ENCODE peak calls at places on chromosomes 6 and 20, in nine cellular contexts. T, Y, F, C, O, P, L, S and H are unnamed samples.

GRCh38 chr6:150494236-150494635 is 105.4 kb upstream of the PLEKHG1 start:
- DNase-seq in T (no peak), Y (no peak), F (no peak), C (no peak), O (peak; percentile 34), P (no peak), L (no peak), S (no peak), H (peak; percentile 94)

GRCh38 chr20:53660947-53661381 is 67.3 kb upstream of the ZNF217 start:
- DNase-seq in T (no peak), Y (no peak), F (no peak), C (no peak), O (no peak), P (peak; percentile 54), L (no peak), S (no peak), H (no peak)

GRCh38 chr20:2080532-2081224 is 20.9 kb upstream of the STK35 start:
- DNase-seq in T (no peak), Y (no peak), F (no peak), C (no peak), O (no peak), P (no peak), L (no peak), S (no peak), H (no peak)

GRCh38 chr20:23867152-23867776 is 12.3 kb downstream of the CST5 start:
- DNase-seq in T (no peak), Y (no peak), F (no peak), C (no peak), O (no peak), P (peak; percentile 56), L (no peak), S (no peak), H (no peak)

GRCh38 chr6:12545141-12545540 is 171.4 kb upstream of the PHACTR1 start:
- DNase-seq in T (no peak), Y (no peak), F (peak; percentile 24), C (no peak), O (no peak), P (no peak), L (no peak), S (no peak), H (no peak)

GRCh38 chr6:4169028-4169789 is 33.8 kb upstream of the ECI2 start:
- DNase-seq in T (no peak), Y (no peak), F (no peak), C (no peak), O (no peak), P (peak; percentile 70), L (no peak), S (no peak), H (peak; percentile 62)

GRCh38 chr6:169831450-169832246 is 80.2 kb downstream of the ERMARD start:
- DNase-seq in T (peak; percentile 92), Y (peak; percentile 38), F (peak; percentile 77), C (peak; percentile 85), O (peak; percentile 56), P (peak; percentile 86), L (peak; percentile 87), S (peak; percentile 57), H (peak; percentile 94)

GRCh38 chr6:134065706-134066105 is 13.3 kb upstream of the SLC2A12 start:
- DNase-seq in T (no peak), Y (peak; percentile 32), F (peak; percentile 30), C (no peak), O (no peak), P (peak; percentile 82), L (peak; percentile 56), S (no peak), H (no peak)

GRCh38 chr20:41483553-41483930 is 116.9 kb upstream of the EMILIN3 start:
- DNase-seq in T (no peak), Y (no peak), F (no peak), C (no peak), O (no peak), P (no peak), L (no peak), S (no peak), H (no peak)

GRCh38 chr6:127824061-127824460 is 76.8 kb downstream of the THEMIS start:
- DNase-seq in T (no peak), Y (no peak), F (no peak), C (no peak), O (no peak), P (no peak), L (no peak), S (no peak), H (no peak)

GRCh38 chr6:125746731-125747588 is 2.5 kb upstream of the HEY2 start:
- DNase-seq in T (peak; percentile 83), Y (no peak), F (peak; percentile 47), C (peak; percentile 60), O (peak; percentile 64), P (peak; percentile 97), L (peak; percentile 33), S (no peak), H (no peak)

GRCh38 chr6:34969662-34970265 is 80.7 kb downstream of the ANKS1A start:
- DNase-seq in T (no peak), Y (no peak), F (no peak), C (no peak), O (no peak), P (no peak), L (peak; percentile 48), S (no peak), H (no peak)

GRCh38 chr20:40276291-40276690 is 412.7 kb downstream of the MAFB start:
- DNase-seq in T (no peak), Y (no peak), F (no peak), C (no peak), O (no peak), P (no peak), L (no peak), S (no peak), H (no peak)

GRCh38 chr20:21511850-21512633 is 1.8 kb downstream of the NKX2-2 start:
- DNase-seq in T (no peak), Y (no peak), F (no peak), C (no peak), O (no peak), P (peak; percentile 71), L (no peak), S (no peak), H (no peak)

GRCh38 chr6:299050-299980 is 7.0 kb downstream of the DUSP22 start:
- DNase-seq in T (no peak), Y (no peak), F (no peak), C (no peak), O (no peak), P (no peak), L (no peak), S (no peak), H (no peak)
- TF ChIP-seq POLR2AphosphoS5 in T (no peak), Y (no peak), F (no peak), C (no peak), O (no peak), P (no peak), L (no peak), S (no peak), H (no peak)

GRCh38 chr6:20572940-20573339 is 38.7 kb downstream of the CDKAL1 start:
- DNase-seq in T (no peak), Y (no peak), F (peak; percentile 79), C (no peak), O (no peak), P (no peak), L (no peak), S (no peak), H (no peak)
- TF ChIP-seq POLR2AphosphoS5 in T (no peak), Y (no peak), F (no peak), C (no peak), O (no peak), P (no peak), L (no peak), S (no peak), H (no peak)

DNA sequence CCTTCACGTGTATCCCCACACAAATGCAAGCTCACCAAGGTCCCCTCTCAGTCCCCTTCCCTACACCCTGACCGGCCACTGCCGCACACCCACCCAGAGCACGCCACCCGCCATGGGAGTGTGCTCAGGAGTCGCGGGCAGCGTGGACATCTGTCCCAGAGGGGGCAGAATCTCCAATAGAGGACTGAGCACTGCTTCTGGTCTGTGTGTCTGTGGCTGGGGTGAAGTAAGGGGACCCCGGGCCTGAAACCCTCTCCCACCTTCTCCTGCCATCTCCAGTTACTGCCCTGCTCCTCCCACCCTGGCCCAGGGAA is 8.3 kb downstream of the MYL9 start:
- DNase-seq in T (no peak), Y (no peak), F (no peak), C (no peak), O (no peak), P (no peak), L (no peak), S (no peak), H (no peak)
- TF ChIP-seq POLR2AphosphoS5 in T (peak; percentile 31), Y (no peak), F (no peak), C (no peak), O (no peak), P (no peak), L (no peak), S (no peak), H (peak; percentile 5)

GRCh38 chr20:45892049-45892816 is 1.1 kb downstream of the CTSA start:
- DNase-seq in T (no peak), Y (no peak), F (peak; percentile 35), C (peak; percentile 28), O (no peak), P (peak; percentile 21), L (peak; percentile 47), S (no peak), H (no peak)

GRCh38 chr20:45892828-45893500 is 1.8 kb downstream of the CTSA start:
- DNase-seq in T (peak; percentile 78), Y (no peak), F (no peak), C (no peak), O (no peak), P (no peak), L (no peak), S (no peak), H (no peak)

GRCh38 chr20:45890077-45890996 is 671 bp downstream of the NEURL2 start:
- DNase-seq in T (peak; percentile 92), Y (no peak), F (peak; percentile 89), C (peak; percentile 83), O (peak; percentile 69), P (peak; percentile 92), L (no peak), S (no peak), H (peak; percentile 96)

GRCh38 chr20:45893831-45894230 is 2.7 kb downstream of the CTSA start:
- DNase-seq in T (no peak), Y (no peak), F (no peak), C (no peak), O (no peak), P (no peak), L (no peak), S (no peak), H (no peak)

DNA sequence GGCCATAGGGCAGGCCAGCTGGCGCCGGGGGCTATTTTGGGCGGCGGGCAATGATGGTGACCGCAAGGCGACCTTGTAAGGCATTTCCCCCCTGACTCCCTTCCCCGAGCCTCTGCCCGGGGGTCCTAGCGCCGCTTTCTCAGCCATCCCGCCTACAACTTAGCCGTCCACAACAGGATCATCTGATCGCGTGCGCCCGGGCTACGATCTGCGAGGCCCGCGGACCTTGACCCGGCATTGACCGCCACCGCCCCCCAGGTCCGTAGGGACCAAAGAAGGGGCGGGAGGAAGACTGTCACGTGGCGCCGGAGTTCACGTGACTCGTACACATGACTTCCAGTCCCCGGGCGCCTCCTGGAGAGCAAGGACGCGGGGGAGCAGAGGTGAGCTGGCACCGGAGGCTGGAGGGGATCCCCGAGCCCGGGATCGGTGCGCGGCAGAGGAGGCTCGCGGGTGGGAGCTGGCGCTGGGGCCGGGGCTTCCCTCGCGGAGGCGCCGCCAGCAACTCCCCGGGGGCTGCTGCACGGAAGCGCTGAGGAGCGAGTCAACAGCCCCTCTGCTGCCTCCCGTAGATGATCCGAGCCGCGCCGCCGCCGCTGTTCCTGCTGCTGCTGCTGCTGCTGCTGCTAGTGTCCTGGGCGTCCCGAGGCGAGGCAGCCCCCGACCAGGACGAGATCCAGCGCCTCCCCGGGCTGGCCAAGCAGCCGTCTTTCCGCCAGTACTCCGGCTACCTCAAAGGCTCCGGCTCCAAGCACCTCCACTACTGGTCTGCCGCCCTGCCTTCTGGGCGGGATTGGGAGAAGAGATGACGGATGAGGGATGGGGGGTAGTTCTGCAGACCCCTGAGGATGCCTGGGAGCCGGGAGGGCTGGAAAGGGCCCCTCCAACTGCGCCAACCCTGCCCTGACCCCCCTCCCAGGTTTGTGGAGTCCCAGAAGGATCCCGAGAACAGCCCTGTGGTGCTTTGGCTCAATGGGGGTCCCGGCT is at the start of the genes CTSA and NEURL2:
- DNase-seq in T (peak; percentile 97), Y (peak; percentile 82), F (peak; percentile 88), C (peak; percentile 97), O (peak; percentile 87), P (peak; percentile 95), L (peak; percentile 98), S (peak; percentile 100), H (peak; percentile 98)
- TF ChIP-seq POLR2AphosphoS5 in T (peak; percentile 95), Y (peak; percentile 57), F (peak; percentile 75), C (peak; percentile 97), O (peak; percentile 97), P (peak; percentile 82), L (peak; percentile 68), S (no peak), H (peak; percentile 92)